ENCODE peak calls at places on chromosome 19, in four cellular contexts. One of them, this sample, is unnamed.

GRCh38 chr19:10736916-10737551 is 19.2 kb downstream of the DNM2 start:
- DNase-seq in Peyer's patch: no peak
- DNase-seq in tibial nerve: no peak
- DNase-seq in endothelial cell of umbilical vein: no peak
- DNase-seq in this sample: no peak

GRCh38 chr19:44969437-44969836 is 14.3 kb downstream of the CLPTM1 start:
- DNase-seq in Peyer's patch: no peak
- DNase-seq in tibial nerve: no peak
- DNase-seq in endothelial cell of umbilical vein: no peak
- DNase-seq in this sample: no peak

GRCh38 chr19:6372594-6373095 is at the start of gene ALKBH7:
- DNase-seq in Peyer's patch: peak; percentile 98
- DNase-seq in tibial nerve: peak; percentile 99
- DNase-seq in endothelial cell of umbilical vein: peak; percentile 99
- DNase-seq in this sample: peak; percentile 100

GRCh38 chr19:3481241-3482090 is 1.1 kb upstream of the SMIM24 start:
- DNase-seq in Peyer's patch: no peak
- DNase-seq in tibial nerve: no peak
- DNase-seq in endothelial cell of umbilical vein: no peak
- DNase-seq in this sample: no peak

GRCh38 chr19:52722062-52723005 is 12.5 kb downstream of the ZNF611 start:
- DNase-seq in Peyer's patch: no peak
- DNase-seq in tibial nerve: no peak
- DNase-seq in endothelial cell of umbilical vein: peak; percentile 69
- DNase-seq in this sample: no peak

GRCh38 chr19:49413348-49413747 is 9.9 kb downstream of the PTH2 start:
- DNase-seq in Peyer's patch: no peak
- DNase-seq in tibial nerve: no peak
- DNase-seq in endothelial cell of umbilical vein: no peak
- DNase-seq in this sample: no peak

GRCh38 chr19:50979758-50980157 is 4.0 kb downstream of the KLK7 start:
- DNase-seq in Peyer's patch: no peak
- DNase-seq in tibial nerve: no peak
- DNase-seq in endothelial cell of umbilical vein: no peak
- DNase-seq in this sample: no peak

GRCh38 chr19:18203863-18204393 is at the start of gene RAB3A:
- DNase-seq in Peyer's patch: peak; percentile 100
- DNase-seq in tibial nerve: peak; percentile 100
- DNase-seq in endothelial cell of umbilical vein: peak; percentile 100
- DNase-seq in this sample: peak; percentile 100

GRCh38 chr19:46728693-46729339 is 11.9 kb upstream of the PRKD2 start:
- DNase-seq in Peyer's patch: peak; percentile 77
- DNase-seq in tibial nerve: no peak
- DNase-seq in endothelial cell of umbilical vein: peak; percentile 88
- DNase-seq in this sample: no peak

GRCh38 chr19:42093505-42093904 is 17.5 kb downstream of the ZNF574 start:
- DNase-seq in Peyer's patch: no peak
- DNase-seq in tibial nerve: no peak
- DNase-seq in endothelial cell of umbilical vein: no peak
- DNase-seq in this sample: no peak

GRCh38 chr19:47623921-47624391 is 15.0 kb downstream of the BICRA start:
- DNase-seq in Peyer's patch: no peak
- DNase-seq in tibial nerve: no peak
- DNase-seq in endothelial cell of umbilical vein: no peak
- DNase-seq in this sample: no peak

GRCh38 chr19:5445071-5445470 is 10.1 kb upstream of the ZNRF4 start:
- DNase-seq in Peyer's patch: no peak
- DNase-seq in tibial nerve: no peak
- DNase-seq in endothelial cell of umbilical vein: no peak
- DNase-seq in this sample: no peak

GRCh38 chr19:48623556-48624066 is 4.3 kb downstream of the SPHK2 start:
- DNase-seq in Peyer's patch: no peak
- DNase-seq in tibial nerve: no peak
- DNase-seq in endothelial cell of umbilical vein: no peak
- DNase-seq in this sample: no peak

GRCh38 chr19:51282335-51282734 is 29.1 kb upstream of the IGLON5 start:
- DNase-seq in Peyer's patch: no peak
- DNase-seq in tibial nerve: no peak
- DNase-seq in endothelial cell of umbilical vein: no peak
- DNase-seq in this sample: no peak

GRCh38 chr19:10021446-10021845 is 8.2 kb downstream of the RDH8 start:
- DNase-seq in Peyer's patch: no peak
- DNase-seq in tibial nerve: no peak
- DNase-seq in endothelial cell of umbilical vein: no peak
- DNase-seq in this sample: no peak

GRCh38 chr19:58395979-58396627 is 647 bp downstream of the RNF225 start:
- DNase-seq in Peyer's patch: no peak
- DNase-seq in tibial nerve: no peak
- DNase-seq in endothelial cell of umbilical vein: no peak
- DNase-seq in this sample: no peak

GRCh38 chr19:42276284-42276683 is 7.2 kb downstream of the CIC start:
- DNase-seq in Peyer's patch: no peak
- DNase-seq in tibial nerve: no peak
- DNase-seq in endothelial cell of umbilical vein: no peak
- DNase-seq in this sample: peak; percentile 85

GRCh38 chr19:13156968-13157882 is 7.0 kb downstream of the IER2 start:
- DNase-seq in Peyer's patch: no peak
- DNase-seq in tibial nerve: no peak
- DNase-seq in endothelial cell of umbilical vein: peak; percentile 24
- DNase-seq in this sample: no peak

GRCh38 chr19:48806818-48807589 is 3.8 kb downstream of the BCAT2 start:
- DNase-seq in Peyer's patch: no peak
- DNase-seq in tibial nerve: no peak
- DNase-seq in endothelial cell of umbilical vein: no peak
- DNase-seq in this sample: no peak

GRCh38 chr19:43527860-43528622 is 1.0 kb upstream of the ETHE1 start:
- DNase-seq in Peyer's patch: no peak
- DNase-seq in tibial nerve: peak; percentile 24
- DNase-seq in endothelial cell of umbilical vein: no peak
- DNase-seq in this sample: no peak

GRCh38 chr19:1309977-1310852 is 24.5 kb downstream of the EFNA2 start:
- DNase-seq in Peyer's patch: no peak
- DNase-seq in tibial nerve: no peak
- DNase-seq in endothelial cell of umbilical vein: no peak
- DNase-seq in this sample: no peak

GRCh38 chr19:4730740-4731171 is 7.1 kb upstream of the DPP9 start:
- DNase-seq in Peyer's patch: peak; percentile 41
- DNase-seq in tibial nerve: no peak
- DNase-seq in endothelial cell of umbilical vein: peak; percentile 19
- DNase-seq in this sample: no peak

GRCh38 chr19:21466627-21467026 is 38.8 kb upstream of the ZNF429 start:
- DNase-seq in Peyer's patch: no peak
- DNase-seq in tibial nerve: no peak
- DNase-seq in endothelial cell of umbilical vein: no peak
- DNase-seq in this sample: peak; percentile 60

GRCh38 chr19:31883299-31883990 is 462.0 kb upstream of the ZNF507 start:
- DNase-seq in Peyer's patch: no peak
- DNase-seq in tibial nerve: no peak
- DNase-seq in endothelial cell of umbilical vein: no peak
- DNase-seq in this sample: no peak

GRCh38 chr19:10882108-10882457 is 10.7 kb downstream of the CARM1 start:
- DNase-seq in Peyer's patch: no peak
- DNase-seq in tibial nerve: no peak
- DNase-seq in endothelial cell of umbilical vein: no peak
- DNase-seq in this sample: no peak

GRCh38 chr19:57263244-57263643 is 17.0 kb upstream of the ZNF460 start:
- DNase-seq in Peyer's patch: no peak
- DNase-seq in tibial nerve: no peak
- DNase-seq in endothelial cell of umbilical vein: no peak
- DNase-seq in this sample: no peak

GRCh38 chr19:1522061-1522460 is 1.8 kb upstream of the PLK5 start:
- DNase-seq in Peyer's patch: no peak
- DNase-seq in tibial nerve: no peak
- DNase-seq in endothelial cell of umbilical vein: no peak
- DNase-seq in this sample: no peak

GRCh38 chr19:41616785-41617621 is 9.9 kb downstream of the CEACAM4 start:
- DNase-seq in Peyer's patch: no peak
- DNase-seq in tibial nerve: no peak
- DNase-seq in endothelial cell of umbilical vein: peak; percentile 19
- DNase-seq in this sample: no peak

GRCh38 chr19:57786906-57787305 is 17.4 kb downstream of the ZNF586 start:
- DNase-seq in Peyer's patch: no peak
- DNase-seq in tibial nerve: no peak
- DNase-seq in endothelial cell of umbilical vein: no peak
- DNase-seq in this sample: no peak

GRCh38 chr19:49911381-49912145 is 14.9 kb upstream of the IL4I1 start:
- DNase-seq in Peyer's patch: no peak
- DNase-seq in tibial nerve: no peak
- DNase-seq in endothelial cell of umbilical vein: peak; percentile 41
- DNase-seq in this sample: no peak

GRCh38 chr19:42270346-42271044 is 1.4 kb downstream of the CIC start:
- DNase-seq in Peyer's patch: peak; percentile 65
- DNase-seq in tibial nerve: peak; percentile 44
- DNase-seq in endothelial cell of umbilical vein: peak; percentile 72
- DNase-seq in this sample: no peak

GRCh38 chr19:2273356-2274184 is 8.4 kb downstream of the PEAK3 start:
- DNase-seq in Peyer's patch: peak; percentile 87
- DNase-seq in tibial nerve: peak; percentile 45
- DNase-seq in endothelial cell of umbilical vein: peak; percentile 51
- DNase-seq in this sample: no peak

GRCh38 chr19:14349426-14349825 is 31.8 kb upstream of the ADGRE5 start:
- DNase-seq in Peyer's patch: no peak
- DNase-seq in tibial nerve: no peak
- DNase-seq in endothelial cell of umbilical vein: no peak
- DNase-seq in this sample: no peak

GRCh38 chr19:49119411-49120324 is at the start of gene PPFIA3:
- DNase-seq in Peyer's patch: no peak
- DNase-seq in tibial nerve: peak; percentile 42
- DNase-seq in endothelial cell of umbilical vein: peak; percentile 51
- DNase-seq in this sample: no peak

DNA sequence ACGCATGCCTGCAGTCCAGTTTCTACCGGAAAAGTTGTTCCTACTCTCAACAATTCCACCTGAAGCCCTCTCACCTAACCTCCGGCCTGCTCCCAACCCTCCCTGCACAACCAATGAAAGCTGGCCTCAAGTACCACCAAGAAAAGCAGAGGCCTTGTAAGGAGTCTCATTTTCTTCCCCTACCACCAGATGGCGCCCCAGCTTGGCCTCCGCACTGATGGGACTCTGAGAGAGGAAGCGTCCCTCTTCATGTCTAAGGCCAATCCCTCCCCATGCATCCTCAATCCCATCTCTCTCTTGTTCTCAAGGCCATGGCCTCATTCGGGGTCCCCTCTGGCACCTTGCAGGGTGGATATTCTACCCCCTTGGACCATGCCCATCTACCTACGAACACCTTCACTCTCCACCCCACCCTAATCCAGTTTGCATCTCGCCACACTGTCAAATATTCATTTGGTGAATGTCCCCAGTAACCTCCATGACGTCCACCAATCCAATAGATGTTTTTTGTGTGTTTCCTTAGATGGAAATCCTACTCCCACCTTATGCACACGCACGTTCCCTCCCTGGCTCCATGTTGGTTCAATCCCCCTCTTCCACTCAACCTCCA is 412.8 kb downstream of the ZNF536 start:
- DNase-seq in Peyer's patch: peak; percentile 19
- DNase-seq in tibial nerve: peak; percentile 30
- DNase-seq in endothelial cell of umbilical vein: no peak
- DNase-seq in this sample: peak; percentile 17
- TF ChIP-seq POLR2A in Peyer's patch: no peak
- TF ChIP-seq POLR2A in tibial nerve: no peak
- TF ChIP-seq POLR2A in endothelial cell of umbilical vein: no peak
- TF ChIP-seq POLR2A in this sample: no peak

GRCh38 chr19:55156202-55157063 is 1.1 kb downstream of the TNNI3 start:
- DNase-seq in Peyer's patch: no peak
- DNase-seq in tibial nerve: no peak
- DNase-seq in endothelial cell of umbilical vein: no peak
- DNase-seq in this sample: no peak
- TF ChIP-seq CTCF in Peyer's patch: no peak
- TF ChIP-seq CTCF in tibial nerve: no peak
- TF ChIP-seq CTCF in endothelial cell of umbilical vein: no peak
- TF ChIP-seq CTCF in this sample: no peak

DNA sequence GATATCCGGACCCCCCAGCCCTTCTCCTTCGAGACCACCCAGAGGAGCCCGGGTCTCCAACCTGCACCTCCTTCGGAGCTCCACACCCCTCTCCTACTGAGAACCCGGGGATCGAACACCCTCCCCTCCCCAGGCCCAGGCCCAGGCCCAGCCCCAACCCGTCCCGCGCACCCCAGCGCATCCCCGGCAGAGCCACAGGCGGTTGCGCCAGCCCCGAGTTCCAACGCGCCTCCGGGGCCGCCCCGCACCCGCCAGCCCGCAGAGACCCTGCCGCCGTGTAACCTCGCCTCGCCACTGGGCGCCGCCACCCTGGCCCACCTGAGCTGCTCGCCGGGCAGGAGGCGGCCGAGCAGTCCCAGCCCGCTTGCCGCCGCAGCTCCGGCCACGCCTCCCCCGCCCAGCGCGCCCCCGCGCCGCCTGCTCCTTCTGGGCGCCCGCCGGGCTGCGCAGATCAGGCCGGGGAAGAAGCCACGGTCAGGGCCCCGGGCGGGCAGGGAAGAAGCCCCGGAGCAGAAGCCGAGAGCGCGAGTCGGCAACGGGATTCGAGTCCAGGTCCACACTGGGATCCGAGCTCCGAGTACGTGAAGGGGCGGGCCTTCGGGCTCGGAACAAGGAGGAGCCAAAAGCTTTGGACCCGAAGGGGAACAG is at the start of gene MBOAT7:
- DNase-seq in Peyer's patch: no peak
- DNase-seq in tibial nerve: no peak
- DNase-seq in endothelial cell of umbilical vein: no peak
- DNase-seq in this sample: no peak
- TF ChIP-seq POLR2A in Peyer's patch: peak; percentile 90
- TF ChIP-seq POLR2A in tibial nerve: peak; percentile 78
- TF ChIP-seq POLR2A in endothelial cell of umbilical vein: no peak
- TF ChIP-seq POLR2A in this sample: no peak

GRCh38 chr19:16116067-16116466 is 4.4 kb downstream of the RAB8A start:
- DNase-seq in Peyer's patch: no peak
- DNase-seq in tibial nerve: no peak
- DNase-seq in endothelial cell of umbilical vein: no peak
- DNase-seq in this sample: no peak

GRCh38 chr19:16121141-16121540 is 9.5 kb downstream of the RAB8A start:
- DNase-seq in Peyer's patch: no peak
- DNase-seq in tibial nerve: no peak
- DNase-seq in endothelial cell of umbilical vein: no peak
- DNase-seq in this sample: no peak

GRCh38 chr19:16118489-16119033 is 6.9 kb downstream of the RAB8A start:
- DNase-seq in Peyer's patch: peak; percentile 85
- DNase-seq in tibial nerve: no peak
- DNase-seq in endothelial cell of umbilical vein: no peak
- DNase-seq in this sample: no peak

GRCh38 chr19:16115309-16116039 is 3.8 kb downstream of the RAB8A start:
- DNase-seq in Peyer's patch: no peak
- DNase-seq in tibial nerve: no peak
- DNase-seq in endothelial cell of umbilical vein: no peak
- DNase-seq in this sample: no peak

DNA sequence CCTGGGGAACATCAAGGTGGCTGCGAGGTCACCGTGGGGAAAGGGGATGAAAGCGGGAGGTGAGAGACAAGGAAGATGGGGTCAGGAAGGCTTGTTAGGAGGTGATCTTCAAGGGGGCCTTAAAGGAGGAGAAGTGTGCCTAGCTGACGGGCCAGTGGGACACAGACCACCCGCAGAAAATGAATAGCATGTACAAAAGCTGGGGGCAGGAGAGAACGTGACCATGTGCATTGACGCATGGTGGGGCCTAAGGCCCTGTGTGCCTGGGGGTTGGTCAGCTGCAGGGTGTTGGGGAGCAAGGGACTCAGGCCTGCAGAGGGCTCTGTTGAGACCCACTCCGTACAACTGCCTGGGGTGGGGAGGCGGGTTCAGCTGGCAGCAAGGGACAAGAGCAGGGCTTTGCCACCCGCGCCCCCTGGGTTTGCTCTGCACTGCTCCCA is 5.9 kb downstream of the RAB8A start:
- DNase-seq in Peyer's patch: peak; percentile 69
- DNase-seq in tibial nerve: no peak
- DNase-seq in endothelial cell of umbilical vein: no peak
- DNase-seq in this sample: no peak
- TF ChIP-seq CTCF in Peyer's patch: no peak
- TF ChIP-seq CTCF in tibial nerve: no peak
- TF ChIP-seq CTCF in endothelial cell of umbilical vein: no peak
- TF ChIP-seq CTCF in this sample: no peak

This sample was measured in lower leg skin.